ENCODE peak calls at places on chromosomes 1 and 21, in six cellular contexts. One of them, this sample, is unnamed.

GRCh38 chr1:77016371-77016770 is 149.1 kb downstream of the ST6GALNAC5 start:
- DNase-seq in CD4-positive, alpha-beta T cell: no peak
- DNase-seq in heart left ventricle: no peak
- DNase-seq in RWPE1: no peak
- DNase-seq in IMR-90: no peak
- DNase-seq in fibroblast of mammary gland: no peak
- DNase-seq in this sample: no peak

GRCh38 chr1:2229921-2230700 is 2.0 kb downstream of the SKI start:
- DNase-seq in CD4-positive, alpha-beta T cell: peak
- DNase-seq in heart left ventricle: no peak
- DNase-seq in RWPE1: peak
- DNase-seq in IMR-90: peak
- DNase-seq in fibroblast of mammary gland: peak
- DNase-seq in this sample: no peak

GRCh38 chr1:11316701-11317100 is 43.7 kb downstream of the UBIAD1 start:
- DNase-seq in CD4-positive, alpha-beta T cell: no peak
- DNase-seq in heart left ventricle: no peak
- DNase-seq in RWPE1: peak
- DNase-seq in IMR-90: no peak
- DNase-seq in fibroblast of mammary gland: peak
- DNase-seq in this sample: no peak

GRCh38 chr21:16420086-16420724 is 690.4 kb downstream of the USP25 start:
- DNase-seq in CD4-positive, alpha-beta T cell: no peak
- DNase-seq in heart left ventricle: peak
- DNase-seq in RWPE1: peak
- DNase-seq in IMR-90: peak
- DNase-seq in fibroblast of mammary gland: peak
- DNase-seq in this sample: no peak

GRCh38 chr1:54640863-54641836 is at the start of gene MROH7:
- DNase-seq in CD4-positive, alpha-beta T cell: no peak
- DNase-seq in heart left ventricle: no peak
- DNase-seq in RWPE1: no peak
- DNase-seq in IMR-90: no peak
- DNase-seq in fibroblast of mammary gland: no peak
- DNase-seq in this sample: no peak

GRCh38 chr21:26849428-26850115 is 4.4 kb upstream of the ADAMTS1 start:
- DNase-seq in CD4-positive, alpha-beta T cell: no peak
- DNase-seq in heart left ventricle: no peak
- DNase-seq in RWPE1: no peak
- DNase-seq in IMR-90: peak
- DNase-seq in fibroblast of mammary gland: peak
- DNase-seq in this sample: no peak

GRCh38 chr1:170670751-170671628 is 7.1 kb downstream of the PRRX1 start:
- DNase-seq in CD4-positive, alpha-beta T cell: no peak
- DNase-seq in heart left ventricle: peak
- DNase-seq in RWPE1: no peak
- DNase-seq in IMR-90: peak
- DNase-seq in fibroblast of mammary gland: peak
- DNase-seq in this sample: peak

GRCh38 chr1:244801246-244801645 is 34.2 kb upstream of the COX20 start:
- DNase-seq in CD4-positive, alpha-beta T cell: peak
- DNase-seq in heart left ventricle: no peak
- DNase-seq in RWPE1: peak
- DNase-seq in IMR-90: peak
- DNase-seq in fibroblast of mammary gland: peak
- DNase-seq in this sample: peak

GRCh38 chr1:17914987-17915386 is 159.9 kb downstream of the ACTL8 start:
- DNase-seq in CD4-positive, alpha-beta T cell: no peak
- DNase-seq in heart left ventricle: no peak
- DNase-seq in RWPE1: no peak
- DNase-seq in IMR-90: no peak
- DNase-seq in fibroblast of mammary gland: no peak
- DNase-seq in this sample: no peak

GRCh38 chr1:57158660-57159059 is 192.8 kb upstream of the C8B start:
- DNase-seq in CD4-positive, alpha-beta T cell: no peak
- DNase-seq in heart left ventricle: no peak
- DNase-seq in RWPE1: no peak
- DNase-seq in IMR-90: no peak
- DNase-seq in fibroblast of mammary gland: peak
- DNase-seq in this sample: no peak

GRCh38 chr1:15152318-15153183 is 996 bp upstream of the TMEM51 start:
- DNase-seq in CD4-positive, alpha-beta T cell: no peak
- DNase-seq in heart left ventricle: peak
- DNase-seq in RWPE1: peak
- DNase-seq in IMR-90: peak
- DNase-seq in fibroblast of mammary gland: peak
- DNase-seq in this sample: peak

GRCh38 chr1:95311006-95311405 is 77.0 kb downstream of the RWDD3 start:
- DNase-seq in CD4-positive, alpha-beta T cell: no peak
- DNase-seq in heart left ventricle: no peak
- DNase-seq in RWPE1: no peak
- DNase-seq in IMR-90: no peak
- DNase-seq in fibroblast of mammary gland: no peak
- DNase-seq in this sample: no peak

GRCh38 chr1:64598100-64598571 is 128.2 kb downstream of the CACHD1 start:
- DNase-seq in CD4-positive, alpha-beta T cell: no peak
- DNase-seq in heart left ventricle: no peak
- DNase-seq in RWPE1: peak
- DNase-seq in IMR-90: peak
- DNase-seq in fibroblast of mammary gland: peak
- DNase-seq in this sample: no peak

GRCh38 chr1:206430031-206430983 is 40.0 kb upstream of the IKBKE start:
- DNase-seq in CD4-positive, alpha-beta T cell: no peak
- DNase-seq in heart left ventricle: no peak
- DNase-seq in RWPE1: peak
- DNase-seq in IMR-90: peak
- DNase-seq in fibroblast of mammary gland: peak
- DNase-seq in this sample: no peak

GRCh38 chr1:155012052-155012546 is 9.5 kb downstream of the ZBTB7B start:
- DNase-seq in CD4-positive, alpha-beta T cell: no peak
- DNase-seq in heart left ventricle: peak
- DNase-seq in RWPE1: peak
- DNase-seq in IMR-90: no peak
- DNase-seq in fibroblast of mammary gland: peak
- DNase-seq in this sample: no peak

GRCh38 chr1:202105571-202106339 is 17.0 kb upstream of the GPR37L1 start:
- DNase-seq in CD4-positive, alpha-beta T cell: no peak
- DNase-seq in heart left ventricle: peak
- DNase-seq in RWPE1: peak
- DNase-seq in IMR-90: peak
- DNase-seq in fibroblast of mammary gland: no peak
- DNase-seq in this sample: peak

GRCh38 chr1:224106568-224107281 is 7.2 kb upstream of the FBXO28 start:
- DNase-seq in CD4-positive, alpha-beta T cell: peak
- DNase-seq in heart left ventricle: no peak
- DNase-seq in RWPE1: peak
- DNase-seq in IMR-90: peak
- DNase-seq in fibroblast of mammary gland: peak
- DNase-seq in this sample: no peak
- TF ChIP-seq CTCF in CD4-positive, alpha-beta T cell: no peak
- TF ChIP-seq CTCF in heart left ventricle: no peak
- TF ChIP-seq CTCF in RWPE1: peak
- TF ChIP-seq CTCF in IMR-90: peak
- TF ChIP-seq CTCF in fibroblast of mammary gland: peak
- TF ChIP-seq CTCF in this sample: peak

DNA sequence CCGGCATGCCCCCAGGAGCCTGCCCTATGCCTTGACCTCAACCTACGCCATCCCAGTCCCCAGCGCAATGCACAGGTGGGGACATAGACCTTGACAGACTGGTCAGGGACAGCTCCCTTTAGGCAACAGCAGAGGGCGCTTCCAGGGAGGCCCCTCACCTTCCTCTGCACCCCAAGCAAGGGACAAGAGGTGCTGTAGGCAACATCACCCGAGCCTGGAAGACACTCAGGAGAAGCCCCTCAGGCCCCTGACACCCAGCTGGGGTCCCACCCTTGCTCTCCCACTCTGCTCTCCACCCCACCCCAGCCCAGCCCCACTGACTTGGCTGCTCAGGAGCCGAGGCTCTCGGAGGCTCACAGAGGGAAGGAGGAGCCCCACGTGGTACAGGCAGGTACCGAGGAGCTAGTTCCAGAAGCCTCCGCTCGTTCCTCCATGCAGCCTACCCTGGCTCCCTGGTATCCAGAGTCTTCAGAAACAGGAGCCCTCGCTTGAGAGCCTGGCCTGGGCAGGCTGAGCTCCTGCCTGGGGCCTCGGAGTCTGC is 2.4 kb upstream of the WNT3A start:
- DNase-seq in CD4-positive, alpha-beta T cell: no peak
- DNase-seq in heart left ventricle: no peak
- DNase-seq in RWPE1: no peak
- DNase-seq in IMR-90: no peak
- DNase-seq in fibroblast of mammary gland: peak
- DNase-seq in this sample: no peak
- TF ChIP-seq CTCF in CD4-positive, alpha-beta T cell: no peak
- TF ChIP-seq CTCF in heart left ventricle: no peak
- TF ChIP-seq CTCF in RWPE1: peak
- TF ChIP-seq CTCF in IMR-90: peak
- TF ChIP-seq CTCF in fibroblast of mammary gland: peak
- TF ChIP-seq CTCF in this sample: peak

DNA sequence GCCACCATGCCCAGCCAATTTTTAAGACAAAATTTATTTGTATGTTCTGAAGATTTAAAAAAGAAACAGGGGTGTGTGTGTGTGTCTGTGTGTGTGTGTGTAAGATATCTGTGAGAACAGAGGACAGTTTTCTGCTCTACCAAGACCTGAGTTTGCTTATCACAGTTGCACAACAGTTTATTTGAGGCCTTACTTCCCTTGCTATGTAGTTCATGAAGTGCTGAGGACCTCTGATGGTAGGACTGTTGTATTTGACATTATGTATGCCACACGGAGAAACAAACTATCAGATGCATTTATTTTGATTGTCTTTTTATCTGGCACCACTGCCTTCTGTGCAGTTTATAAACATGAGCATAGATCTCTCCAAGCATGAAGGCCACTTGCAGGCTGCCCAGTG is 355.2 kb downstream of the PBX1 start:
- DNase-seq in CD4-positive, alpha-beta T cell: no peak
- DNase-seq in heart left ventricle: no peak
- DNase-seq in RWPE1: no peak
- DNase-seq in IMR-90: peak
- DNase-seq in fibroblast of mammary gland: peak
- DNase-seq in this sample: no peak
- TF ChIP-seq CTCF in CD4-positive, alpha-beta T cell: no peak
- TF ChIP-seq CTCF in heart left ventricle: peak
- TF ChIP-seq CTCF in RWPE1: no peak
- TF ChIP-seq CTCF in IMR-90: peak
- TF ChIP-seq CTCF in fibroblast of mammary gland: peak
- TF ChIP-seq CTCF in this sample: no peak

GRCh38 chr1:152626688-152627087 is 3.8 kb upstream of the LCE3A start:
- DNase-seq in CD4-positive, alpha-beta T cell: no peak
- DNase-seq in heart left ventricle: no peak
- DNase-seq in RWPE1: no peak
- DNase-seq in IMR-90: no peak
- DNase-seq in fibroblast of mammary gland: no peak
- DNase-seq in this sample: no peak

GRCh38 chr1:152622803-152623202 is at the start of gene LCE3A:
- DNase-seq in CD4-positive, alpha-beta T cell: no peak
- DNase-seq in heart left ventricle: no peak
- DNase-seq in RWPE1: no peak
- DNase-seq in IMR-90: peak
- DNase-seq in fibroblast of mammary gland: no peak
- DNase-seq in this sample: no peak

GRCh38 chr1:152621993-152622392 is 910 bp downstream of the LCE3A start:
- DNase-seq in CD4-positive, alpha-beta T cell: no peak
- DNase-seq in heart left ventricle: no peak
- DNase-seq in RWPE1: no peak
- DNase-seq in IMR-90: no peak
- DNase-seq in fibroblast of mammary gland: no peak
- DNase-seq in this sample: no peak

GRCh38 chr1:152623203-152623844 is 421 bp upstream of the LCE3A start:
- DNase-seq in CD4-positive, alpha-beta T cell: no peak
- DNase-seq in heart left ventricle: no peak
- DNase-seq in RWPE1: no peak
- DNase-seq in IMR-90: no peak
- DNase-seq in fibroblast of mammary gland: no peak
- DNase-seq in this sample: no peak
- TF ChIP-seq CTCF in CD4-positive, alpha-beta T cell: no peak
- TF ChIP-seq CTCF in heart left ventricle: no peak
- TF ChIP-seq CTCF in RWPE1: no peak
- TF ChIP-seq CTCF in IMR-90: peak
- TF ChIP-seq CTCF in fibroblast of mammary gland: peak
- TF ChIP-seq CTCF in this sample: no peak

GRCh38 chr1:181497870-181498269 is 14.6 kb downstream of the CACNA1E start:
- DNase-seq in CD4-positive, alpha-beta T cell: no peak
- DNase-seq in heart left ventricle: no peak
- DNase-seq in RWPE1: no peak
- DNase-seq in IMR-90: no peak
- DNase-seq in fibroblast of mammary gland: no peak
- DNase-seq in this sample: no peak
- TF ChIP-seq CTCF in CD4-positive, alpha-beta T cell: no peak
- TF ChIP-seq CTCF in heart left ventricle: no peak
- TF ChIP-seq CTCF in RWPE1: no peak
- TF ChIP-seq CTCF in IMR-90: no peak
- TF ChIP-seq CTCF in fibroblast of mammary gland: no peak
- TF ChIP-seq CTCF in this sample: no peak

DNA sequence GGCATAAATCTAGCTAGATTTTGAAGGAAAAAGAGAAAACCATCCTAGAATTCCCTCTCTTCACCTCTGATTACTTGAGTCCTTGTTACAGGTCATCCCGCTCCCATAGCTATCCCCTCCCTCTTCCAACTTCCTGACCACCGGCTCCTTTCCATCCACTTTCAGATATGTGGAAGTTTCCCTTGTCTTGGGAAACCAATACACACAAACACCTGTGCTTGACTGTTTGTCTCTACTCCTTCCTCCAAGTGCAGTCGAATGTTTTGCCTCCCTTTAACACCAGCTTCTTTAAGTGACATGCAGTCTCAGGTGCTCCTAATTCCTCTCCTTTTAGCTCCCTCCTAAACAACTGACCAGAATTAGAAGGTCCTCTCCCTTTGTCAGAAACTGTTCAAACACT is 70.0 kb downstream of the PTGER3 start:
- DNase-seq in CD4-positive, alpha-beta T cell: no peak
- DNase-seq in heart left ventricle: no peak
- DNase-seq in RWPE1: no peak
- DNase-seq in IMR-90: no peak
- DNase-seq in fibroblast of mammary gland: no peak
- DNase-seq in this sample: no peak
- TF ChIP-seq CTCF in CD4-positive, alpha-beta T cell: no peak
- TF ChIP-seq CTCF in heart left ventricle: no peak
- TF ChIP-seq CTCF in RWPE1: no peak
- TF ChIP-seq CTCF in IMR-90: no peak
- TF ChIP-seq CTCF in fibroblast of mammary gland: no peak
- TF ChIP-seq CTCF in this sample: no peak